ENCODE peak calls at places on chromosome 6, in eight cellular contexts. One of them, this sample, is unnamed.
A peak's percentile ranks its signal among the peaks of the same experiment; 100 is the strongest.

GRCh38 chr6:90169328-90169886 is 127.2 kb downstream of the BACH2 start:
- DNase-seq in fibroblast of mammary gland: no peak
- DNase-seq in AG04450: no peak
- DNase-seq in NCI-H774: no peak
- DNase-seq in WERI-Rb-1: no peak
- DNase-seq in iris pigment epithelial cell: peak; percentile 10
- DNase-seq in natural killer cell treated with Interleukin-12 subunit alpha and Interleukin-12 subunit beta and Interleukin-15 and Interleukin-18, amount 100 ng/mL, for 72 hours: no peak
- DNase-seq in activated naive CD8-positive, alpha-beta T cell treated with anti-CD3 and anti-CD28 coated beads, Interleukin-2, amount 10 ng/mL, durations not matched to agents 7 days and 5 days: no peak
- DNase-seq in this sample: no peak

GRCh38 chr6:157033428-157034140 is 256.4 kb downstream of the ARID1B start:
- DNase-seq in fibroblast of mammary gland: peak; percentile 31
- DNase-seq in AG04450: no peak
- DNase-seq in NCI-H774: no peak
- DNase-seq in WERI-Rb-1: no peak
- DNase-seq in iris pigment epithelial cell: no peak
- DNase-seq in natural killer cell treated with Interleukin-12 subunit alpha and Interleukin-12 subunit beta and Interleukin-15 and Interleukin-18, amount 100 ng/mL, for 72 hours: no peak
- DNase-seq in activated naive CD8-positive, alpha-beta T cell treated with anti-CD3 and anti-CD28 coated beads, Interleukin-2, amount 10 ng/mL, durations not matched to agents 7 days and 5 days: no peak
- DNase-seq in this sample: no peak

GRCh38 chr6:73710470-73710869 is 14.5 kb downstream of the CD109 start:
- DNase-seq in fibroblast of mammary gland: peak; percentile 85
- DNase-seq in AG04450: no peak
- DNase-seq in NCI-H774: no peak
- DNase-seq in WERI-Rb-1: no peak
- DNase-seq in iris pigment epithelial cell: peak; percentile 83
- DNase-seq in natural killer cell treated with Interleukin-12 subunit alpha and Interleukin-12 subunit beta and Interleukin-15 and Interleukin-18, amount 100 ng/mL, for 72 hours: no peak
- DNase-seq in activated naive CD8-positive, alpha-beta T cell treated with anti-CD3 and anti-CD28 coated beads, Interleukin-2, amount 10 ng/mL, durations not matched to agents 7 days and 5 days: no peak
- DNase-seq in this sample: no peak

GRCh38 chr6:38169826-38170526 is 350.4 kb downstream of the ZFAND3 start:
- DNase-seq in fibroblast of mammary gland: no peak
- DNase-seq in AG04450: no peak
- DNase-seq in NCI-H774: peak; percentile 81
- DNase-seq in WERI-Rb-1: no peak
- DNase-seq in iris pigment epithelial cell: no peak
- DNase-seq in natural killer cell treated with Interleukin-12 subunit alpha and Interleukin-12 subunit beta and Interleukin-15 and Interleukin-18, amount 100 ng/mL, for 72 hours: no peak
- DNase-seq in activated naive CD8-positive, alpha-beta T cell treated with anti-CD3 and anti-CD28 coated beads, Interleukin-2, amount 10 ng/mL, durations not matched to agents 7 days and 5 days: no peak
- DNase-seq in this sample: no peak

GRCh38 chr6:12423852-12424251 is 133.7 kb downstream of the EDN1 start:
- DNase-seq in fibroblast of mammary gland: no peak
- DNase-seq in AG04450: no peak
- DNase-seq in NCI-H774: no peak
- DNase-seq in WERI-Rb-1: no peak
- DNase-seq in iris pigment epithelial cell: no peak
- DNase-seq in natural killer cell treated with Interleukin-12 subunit alpha and Interleukin-12 subunit beta and Interleukin-15 and Interleukin-18, amount 100 ng/mL, for 72 hours: no peak
- DNase-seq in activated naive CD8-positive, alpha-beta T cell treated with anti-CD3 and anti-CD28 coated beads, Interleukin-2, amount 10 ng/mL, durations not matched to agents 7 days and 5 days: no peak
- DNase-seq in this sample: no peak

GRCh38 chr6:97394160-97394748 is 111.2 kb upstream of the MMS22L start:
- DNase-seq in fibroblast of mammary gland: peak; percentile 62
- DNase-seq in AG04450: peak; percentile 15
- DNase-seq in NCI-H774: peak; percentile 65
- DNase-seq in WERI-Rb-1: peak; percentile 59
- DNase-seq in iris pigment epithelial cell: peak; percentile 50
- DNase-seq in natural killer cell treated with Interleukin-12 subunit alpha and Interleukin-12 subunit beta and Interleukin-15 and Interleukin-18, amount 100 ng/mL, for 72 hours: peak; percentile 79
- DNase-seq in activated naive CD8-positive, alpha-beta T cell treated with anti-CD3 and anti-CD28 coated beads, Interleukin-2, amount 10 ng/mL, durations not matched to agents 7 days and 5 days: no peak
- DNase-seq in this sample: no peak

GRCh38 chr6:134584809-134585528 is 267.1 kb upstream of the SGK1 start:
- DNase-seq in fibroblast of mammary gland: no peak
- DNase-seq in AG04450: no peak
- DNase-seq in NCI-H774: peak; percentile 22
- DNase-seq in WERI-Rb-1: no peak
- DNase-seq in iris pigment epithelial cell: no peak
- DNase-seq in natural killer cell treated with Interleukin-12 subunit alpha and Interleukin-12 subunit beta and Interleukin-15 and Interleukin-18, amount 100 ng/mL, for 72 hours: no peak
- DNase-seq in activated naive CD8-positive, alpha-beta T cell treated with anti-CD3 and anti-CD28 coated beads, Interleukin-2, amount 10 ng/mL, durations not matched to agents 7 days and 5 days: no peak
- DNase-seq in this sample: no peak

GRCh38 chr6:157990321-157991066 is 8.8 kb downstream of the SYNJ2 start:
- DNase-seq in fibroblast of mammary gland: peak; percentile 81
- DNase-seq in AG04450: no peak
- DNase-seq in NCI-H774: no peak
- DNase-seq in WERI-Rb-1: no peak
- DNase-seq in iris pigment epithelial cell: no peak
- DNase-seq in natural killer cell treated with Interleukin-12 subunit alpha and Interleukin-12 subunit beta and Interleukin-15 and Interleukin-18, amount 100 ng/mL, for 72 hours: no peak
- DNase-seq in activated naive CD8-positive, alpha-beta T cell treated with anti-CD3 and anti-CD28 coated beads, Interleukin-2, amount 10 ng/mL, durations not matched to agents 7 days and 5 days: peak; percentile 57
- DNase-seq in this sample: no peak

GRCh38 chr6:162343196-162343901 is 384.2 kb downstream of the PRKN start:
- DNase-seq in fibroblast of mammary gland: peak; percentile 35
- DNase-seq in AG04450: no peak
- DNase-seq in NCI-H774: no peak
- DNase-seq in WERI-Rb-1: no peak
- DNase-seq in iris pigment epithelial cell: no peak
- DNase-seq in natural killer cell treated with Interleukin-12 subunit alpha and Interleukin-12 subunit beta and Interleukin-15 and Interleukin-18, amount 100 ng/mL, for 72 hours: no peak
- DNase-seq in activated naive CD8-positive, alpha-beta T cell treated with anti-CD3 and anti-CD28 coated beads, Interleukin-2, amount 10 ng/mL, durations not matched to agents 7 days and 5 days: no peak
- DNase-seq in this sample: no peak

GRCh38 chr6:10837692-10837996 is 695 bp downstream of the MAK start:
- DNase-seq in fibroblast of mammary gland: no peak
- DNase-seq in AG04450: no peak
- DNase-seq in NCI-H774: no peak
- DNase-seq in WERI-Rb-1: peak; percentile 56
- DNase-seq in iris pigment epithelial cell: peak; percentile 4
- DNase-seq in natural killer cell treated with Interleukin-12 subunit alpha and Interleukin-12 subunit beta and Interleukin-15 and Interleukin-18, amount 100 ng/mL, for 72 hours: no peak
- DNase-seq in activated naive CD8-positive, alpha-beta T cell treated with anti-CD3 and anti-CD28 coated beads, Interleukin-2, amount 10 ng/mL, durations not matched to agents 7 days and 5 days: peak; percentile 35
- DNase-seq in this sample: no peak

GRCh38 chr6:18117136-18117535 is 5.3 kb downstream of the NHLRC1 start:
- DNase-seq in fibroblast of mammary gland: no peak
- DNase-seq in AG04450: no peak
- DNase-seq in NCI-H774: no peak
- DNase-seq in WERI-Rb-1: no peak
- DNase-seq in iris pigment epithelial cell: no peak
- DNase-seq in natural killer cell treated with Interleukin-12 subunit alpha and Interleukin-12 subunit beta and Interleukin-15 and Interleukin-18, amount 100 ng/mL, for 72 hours: no peak
- DNase-seq in activated naive CD8-positive, alpha-beta T cell treated with anti-CD3 and anti-CD28 coated beads, Interleukin-2, amount 10 ng/mL, durations not matched to agents 7 days and 5 days: no peak
- DNase-seq in this sample: no peak

This sample was measured in NK-92 treated with Interleukin-12 subunit alpha and Interleukin-12 subunit beta, amount 100 ng/mL, for 24 hours.